ENCODE peak calls at places on chromosomes 6 and 20, in seven cellular contexts. L, H, Z, C, M, E and Y are unnamed samples.

GRCh38 chr6:72955666-72956065 is 269.6 kb downstream of the KHDC1L start:
- DNase-seq in L (no peak), H (peak; percentile 25), Z (no peak), C (no peak), M (no peak), E (no peak), Y (no peak)

GRCh38 chr6:88705601-88706000 is 257.8 kb downstream of the RNGTT start:
- DNase-seq in L (no peak), H (no peak), Z (no peak), C (no peak), M (no peak), E (no peak), Y (no peak)

GRCh38 chr6:14165091-14165490 is 47.5 kb downstream of the CD83 start:
- DNase-seq in L (no peak), H (no peak), Z (no peak), C (no peak), M (no peak), E (peak; percentile 61), Y (no peak)

GRCh38 chr6:157569543-157569942 is 188.6 kb downstream of the ZDHHC14 start:
- DNase-seq in L (no peak), H (no peak), Z (peak; percentile 13), C (no peak), M (no peak), E (no peak), Y (no peak)

GRCh38 chr6:41027799-41028617 is 11.0 kb downstream of the UNC5CL start:
- DNase-seq in L (peak; percentile 55), H (peak; percentile 99), Z (peak; percentile 54), C (peak; percentile 41), M (peak; percentile 87), E (peak; percentile 52), Y (peak; percentile 90)

GRCh38 chr20:35515949-35516645 is 13.4 kb downstream of the C20orf173 start:
- DNase-seq in L (no peak), H (no peak), Z (no peak), C (no peak), M (no peak), E (peak; percentile 90), Y (no peak)

GRCh38 chr20:64224344-64225165 is 31.0 kb upstream of the PCMTD2 start:
- DNase-seq in L (no peak), H (peak; percentile 23), Z (no peak), C (no peak), M (no peak), E (peak; percentile 95), Y (peak; percentile 41)

GRCh38 chr6:2193931-2194330 is 51.5 kb downstream of the GMDS start:
- DNase-seq in L (no peak), H (no peak), Z (no peak), C (no peak), M (no peak), E (peak; percentile 70), Y (no peak)

GRCh38 chr6:111837641-111838500 is 35.4 kb downstream of the FYN start:
- DNase-seq in L (no peak), H (no peak), Z (no peak), C (no peak), M (no peak), E (no peak), Y (no peak)

GRCh38 chr6:78243519-78243918 is 590.7 kb downstream of the MEI4 start:
- DNase-seq in L (no peak), H (no peak), Z (no peak), C (no peak), M (no peak), E (peak; percentile 62), Y (no peak)

GRCh38 chr6:23562554-23562953 is 563.5 kb upstream of the NRSN1 start:
- DNase-seq in L (no peak), H (no peak), Z (no peak), C (no peak), M (no peak), E (no peak), Y (no peak)

GRCh38 chr6:6684365-6684833 is 95.9 kb downstream of the LY86 start:
- DNase-seq in L (no peak), H (no peak), Z (no peak), C (no peak), M (peak; percentile 62), E (no peak), Y (no peak)